ENCODE peak calls at places on chromosomes 16 and 17, in four cellular contexts. V is heart left ventricle, Y is fibroblast of lung, F is cardiac muscle cell. D is an unnamed sample.

GRCh38 chr17:5034651-5035050 is 575 bp downstream of the SLC52A1 start:
- DNase-seq in V (no peak), Y (no peak), F (no peak), D (no peak)

GRCh38 chr17:67573987-67574657 is 143.6 kb upstream of the NOL11 start:
- DNase-seq in V (no peak), Y (no peak), F (no peak), D (no peak)

GRCh38 chr17:77555741-77556291 is 402.7 kb upstream of the TNRC6C start:
- DNase-seq in V (peak; percentile 66), Y (peak; percentile 22), F (peak; percentile 48), D (no peak)

GRCh38 chr16:31664683-31665482 is 137.2 kb downstream of the AHSP start:
- DNase-seq in V (no peak), Y (no peak), F (no peak), D (no peak)

GRCh38 chr17:12620200-12620720 is 45.4 kb upstream of the MYOCD start:
- DNase-seq in V (no peak), Y (peak; percentile 66), F (peak; percentile 11), D (no peak)

GRCh38 chr17:58615768-58616659 is 75.8 kb downstream of the TEX14 start:
- DNase-seq in V (no peak), Y (no peak), F (no peak), D (no peak)

GRCh38 chr17:17942846-17943245 is 29.4 kb downstream of the TOM1L2 start:
- DNase-seq in V (no peak), Y (peak; percentile 44), F (peak; percentile 47), D (no peak)

GRCh38 chr16:30656974-30657865 is 1.0 kb upstream of the FBRS start:
- DNase-seq in V (no peak), Y (no peak), F (no peak), D (no peak)

GRCh38 chr17:46892192-46892703 is 30.7 kb upstream of the GOSR2 start:
- DNase-seq in V (no peak), Y (no peak), F (no peak), D (no peak)

GRCh38 chr17:32875904-32876413 is 965 bp downstream of the MYO1D start:
- DNase-seq in V (no peak), Y (peak; percentile 36), F (peak; percentile 33), D (peak; percentile 6)

GRCh38 chr17:48830840-48831548 is at the start of gene CALCOCO2:
- DNase-seq in V (peak; percentile 97), Y (peak; percentile 89), F (peak; percentile 94), D (peak; percentile 94)

GRCh38 chr17:32283745-32284207 is 18.1 kb downstream of the RHBDL3 start:
- DNase-seq in V (no peak), Y (no peak), F (peak; percentile 38), D (no peak)

GRCh38 chr17:50055426-50056216 is at the start of gene ITGA3:
- DNase-seq in V (peak; percentile 84), Y (peak; percentile 86), F (peak; percentile 87), D (peak; percentile 63)

GRCh38 chr17:79811888-79812205 is 15.0 kb upstream of the CBX8 start:
- DNase-seq in V (no peak), Y (no peak), F (no peak), D (no peak)
- H3K4me1 ChIP-seq in V (peaks cover 30% of the 10 kb centered on the region), Y (no peaks in the 10 kb centered on the region), F (peaks cover 27% of the 10 kb centered on the region), D (peaks cover 46% of the 10 kb centered on the region)

GRCh38 chr16:68645494-68646388 is 631 bp downstream of the CDH3 start:
- DNase-seq in V (no peak), Y (no peak), F (no peak), D (no peak)

GRCh38 chr16:68643847-68644246 is 1.3 kb upstream of the CDH3 start:
- DNase-seq in V (no peak), Y (no peak), F (peak; percentile 46), D (no peak)

GRCh38 chr16:68644715-68645493 is at the start of gene CDH3:
- DNase-seq in V (no peak), Y (no peak), F (peak; percentile 48), D (peak; percentile 13)

GRCh38 chr16:68643227-68643626 is 1.9 kb upstream of the CDH3 start:
- DNase-seq in V (no peak), Y (no peak), F (no peak), D (no peak)

DNA sequence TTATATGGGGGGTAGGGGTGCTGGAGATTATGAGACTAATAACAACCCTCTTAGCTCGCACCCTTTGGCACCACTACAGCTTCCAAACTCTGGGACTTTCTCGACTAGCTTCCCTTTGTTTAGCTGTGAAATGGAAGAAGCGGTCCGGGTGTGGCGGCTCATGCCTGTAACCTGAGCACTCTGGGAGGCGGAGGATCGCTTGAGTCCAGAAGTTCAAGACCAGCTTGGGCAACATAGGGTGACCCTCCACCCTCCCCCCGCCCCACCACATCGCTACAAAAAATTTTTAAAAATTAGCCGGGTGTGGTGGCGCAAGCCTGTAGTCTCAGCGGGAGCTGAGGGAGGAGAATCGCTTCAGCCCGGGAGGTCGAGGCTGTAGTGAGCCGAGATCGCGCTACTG is 807 bp upstream of the CDH3 start:
- DNase-seq in V (no peak), Y (no peak), F (no peak), D (no peak)
- H3K4me3 ChIP-seq in V (no peak overlapping the region), Y (no peak overlapping the region), F (peak overlapping the region; percentile 91), D (no peak overlapping the region)

DNA sequence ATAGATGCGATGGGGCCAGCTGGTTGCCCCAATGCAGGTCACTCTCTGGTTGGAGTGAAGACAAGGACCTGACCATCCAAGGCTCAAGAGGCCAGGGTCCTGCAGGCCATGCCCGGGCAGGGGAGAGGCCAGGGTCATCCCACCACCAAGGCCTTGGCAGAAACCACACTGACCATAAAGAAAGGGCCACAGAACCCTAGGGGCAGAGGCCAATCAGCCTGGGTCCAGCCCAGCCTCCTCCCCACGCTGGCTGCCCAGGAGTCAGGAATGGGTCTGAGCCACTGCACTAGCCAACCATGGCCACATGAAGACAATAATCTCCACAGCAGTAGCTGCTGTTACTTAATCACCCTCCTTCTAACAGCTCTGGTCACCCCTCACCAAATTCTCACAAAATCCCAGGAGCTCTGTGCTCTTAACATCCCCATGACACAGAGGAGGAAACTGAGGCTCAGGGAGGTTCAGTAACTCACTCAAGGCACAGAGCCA is 10.2 kb upstream of the BCAR1 start:
- DNase-seq in V (peak; percentile 70), Y (no peak), F (no peak), D (no peak)
- H3K27ac ChIP-seq in V (peak overlapping the region; percentile 98), Y (peak overlapping the region; percentile 93), F (peak overlapping the region; percentile 28), D (no peak overlapping the region)

GRCh38 chr17:2084766-2085647 is 30.1 kb downstream of the HIC1 start:
- DNase-seq in V (no peak), Y (peak; percentile 94), F (peak; percentile 93), D (no peak)
- H3K4me1 ChIP-seq in V (peaks cover 61% of the 10 kb centered on the region), Y (peaks cover 61% of the 10 kb centered on the region), F (peaks cover 75% of the 10 kb centered on the region), D (peaks cover 19% of the 10 kb centered on the region)

GRCh38 chr16:66872524-66872923 is 7.8 kb upstream of the PDP2 start:
- DNase-seq in V (no peak), Y (no peak), F (no peak), D (no peak)
- H3K4me3 ChIP-seq in V (peak overlapping the region; percentile 58), Y (peak overlapping the region; percentile 34), F (no peak overlapping the region), D (peak overlapping the region; percentile 56)

GRCh38 chr16:86351041-86351784 is 159.1 kb upstream of the FOXF1 start:
- DNase-seq in V (no peak), Y (no peak), F (no peak), D (no peak)
- H3K27ac ChIP-seq in V (no peak overlapping the region), Y (no peak overlapping the region), F (no peak overlapping the region), D (no peak overlapping the region)

GRCh38 chr16:49849037-49849436 is 6.9 kb downstream of the ZNF423 start:
- DNase-seq in V (no peak), Y (no peak), F (no peak), D (no peak)
- H3K4me1 ChIP-seq in V (peaks cover 8% of the 10 kb centered on the region), Y (no peaks in the 10 kb centered on the region), F (peaks cover 26% of the 10 kb centered on the region), D (no peaks in the 10 kb centered on the region)